ENCODE peak calls at places on chromosome 10, in six cellular contexts. One of them, this sample, is unnamed. For H3K36me3, the result is how much of the 10 kb centered on the place peaks cover.

GRCh38 chr10:86167762-86168128 is 198.8 kb downstream of the GRID1 start:
- DNase-seq in CD4-positive, CD25-positive, alpha-beta regulatory T cell: no peak
- DNase-seq in GM23338: no peak
- DNase-seq in osteoblast: no peak
- DNase-seq in neural progenitor cell: no peak
- DNase-seq in heart right ventricle: no peak
- DNase-seq in this sample: no peak

GRCh38 chr10:93198401-93199175 is 124.9 kb downstream of the CYP26A1 start:
- DNase-seq in CD4-positive, CD25-positive, alpha-beta regulatory T cell: no peak
- DNase-seq in GM23338: peak
- DNase-seq in osteoblast: no peak
- DNase-seq in neural progenitor cell: peak
- DNase-seq in heart right ventricle: no peak
- DNase-seq in this sample: no peak

GRCh38 chr10:80664071-80664680 is 126.5 kb downstream of the SH2D4B start:
- DNase-seq in CD4-positive, CD25-positive, alpha-beta regulatory T cell: peak
- DNase-seq in GM23338: peak
- DNase-seq in osteoblast: no peak
- DNase-seq in neural progenitor cell: peak
- DNase-seq in heart right ventricle: peak
- DNase-seq in this sample: peak

GRCh38 chr10:43122096-43122495 is 16.1 kb upstream of the CSGALNACT2 start:
- DNase-seq in CD4-positive, CD25-positive, alpha-beta regulatory T cell: no peak
- DNase-seq in GM23338: no peak
- DNase-seq in osteoblast: peak
- DNase-seq in neural progenitor cell: no peak
- DNase-seq in heart right ventricle: no peak
- DNase-seq in this sample: no peak

GRCh38 chr10:17430647-17431355 is 23.6 kb downstream of the ST8SIA6 start:
- DNase-seq in CD4-positive, CD25-positive, alpha-beta regulatory T cell: peak
- DNase-seq in GM23338: peak
- DNase-seq in osteoblast: peak
- DNase-seq in neural progenitor cell: peak
- DNase-seq in heart right ventricle: peak
- DNase-seq in this sample: peak

GRCh38 chr10:11167233-11167979 is 149.7 kb downstream of the CELF2 start:
- DNase-seq in CD4-positive, CD25-positive, alpha-beta regulatory T cell: no peak
- DNase-seq in GM23338: no peak
- DNase-seq in osteoblast: no peak
- DNase-seq in neural progenitor cell: no peak
- DNase-seq in heart right ventricle: no peak
- DNase-seq in this sample: no peak

GRCh38 chr10:635088-635861 is 54.2 kb downstream of the DIP2C start:
- DNase-seq in CD4-positive, CD25-positive, alpha-beta regulatory T cell: no peak
- DNase-seq in GM23338: no peak
- DNase-seq in osteoblast: peak
- DNase-seq in neural progenitor cell: no peak
- DNase-seq in heart right ventricle: no peak
- DNase-seq in this sample: peak

GRCh38 chr10:133079836-133080682 is 7.7 kb upstream of the ADGRA1 start:
- DNase-seq in CD4-positive, CD25-positive, alpha-beta regulatory T cell: no peak
- DNase-seq in GM23338: peak
- DNase-seq in osteoblast: no peak
- DNase-seq in neural progenitor cell: peak
- DNase-seq in heart right ventricle: no peak
- DNase-seq in this sample: peak

GRCh38 chr10:43226441-43226840 is 40.4 kb downstream of the RASGEF1A start:
- DNase-seq in CD4-positive, CD25-positive, alpha-beta regulatory T cell: no peak
- DNase-seq in GM23338: no peak
- DNase-seq in osteoblast: peak
- DNase-seq in neural progenitor cell: no peak
- DNase-seq in heart right ventricle: no peak
- DNase-seq in this sample: peak

GRCh38 chr10:58897708-58898107 is 278.7 kb upstream of the PHYHIPL start:
- DNase-seq in CD4-positive, CD25-positive, alpha-beta regulatory T cell: no peak
- DNase-seq in GM23338: no peak
- DNase-seq in osteoblast: no peak
- DNase-seq in neural progenitor cell: no peak
- DNase-seq in heart right ventricle: no peak
- DNase-seq in this sample: no peak

GRCh38 chr10:3852147-3852904 is 67.3 kb upstream of the KLF6 start:
- DNase-seq in CD4-positive, CD25-positive, alpha-beta regulatory T cell: peak
- DNase-seq in GM23338: peak
- DNase-seq in osteoblast: peak
- DNase-seq in neural progenitor cell: no peak
- DNase-seq in heart right ventricle: peak
- DNase-seq in this sample: no peak

GRCh38 chr10:667096-667495 is 22.4 kb downstream of the DIP2C start:
- DNase-seq in CD4-positive, CD25-positive, alpha-beta regulatory T cell: no peak
- DNase-seq in GM23338: no peak
- DNase-seq in osteoblast: no peak
- DNase-seq in neural progenitor cell: no peak
- DNase-seq in heart right ventricle: no peak
- DNase-seq in this sample: no peak

GRCh38 chr10:15603446-15604011 is 116.2 kb downstream of the ITGA8 start:
- DNase-seq in CD4-positive, CD25-positive, alpha-beta regulatory T cell: no peak
- DNase-seq in GM23338: no peak
- DNase-seq in osteoblast: no peak
- DNase-seq in neural progenitor cell: no peak
- DNase-seq in heart right ventricle: no peak
- DNase-seq in this sample: no peak

GRCh38 chr10:78862328-78862640 is 206.5 kb upstream of the ZMIZ1 start:
- DNase-seq in CD4-positive, CD25-positive, alpha-beta regulatory T cell: no peak
- DNase-seq in GM23338: no peak
- DNase-seq in osteoblast: no peak
- DNase-seq in neural progenitor cell: no peak
- DNase-seq in heart right ventricle: no peak
- DNase-seq in this sample: no peak

GRCh38 chr10:79282388-79282787 is 64.9 kb upstream of the PPIF start:
- DNase-seq in CD4-positive, CD25-positive, alpha-beta regulatory T cell: no peak
- DNase-seq in GM23338: no peak
- DNase-seq in osteoblast: peak
- DNase-seq in neural progenitor cell: no peak
- DNase-seq in heart right ventricle: no peak
- DNase-seq in this sample: no peak

GRCh38 chr10:100120550-100120949 is 38.9 kb upstream of the CPN1 start:
- DNase-seq in CD4-positive, CD25-positive, alpha-beta regulatory T cell: no peak
- DNase-seq in GM23338: no peak
- DNase-seq in osteoblast: no peak
- DNase-seq in neural progenitor cell: no peak
- DNase-seq in heart right ventricle: no peak
- DNase-seq in this sample: no peak

GRCh38 chr10:77603529-77603927 is 34.1 kb downstream of the KCNMA1 start:
- DNase-seq in CD4-positive, CD25-positive, alpha-beta regulatory T cell: no peak
- DNase-seq in GM23338: peak
- DNase-seq in osteoblast: peak
- DNase-seq in neural progenitor cell: no peak
- DNase-seq in heart right ventricle: no peak
- DNase-seq in this sample: no peak

DNA sequence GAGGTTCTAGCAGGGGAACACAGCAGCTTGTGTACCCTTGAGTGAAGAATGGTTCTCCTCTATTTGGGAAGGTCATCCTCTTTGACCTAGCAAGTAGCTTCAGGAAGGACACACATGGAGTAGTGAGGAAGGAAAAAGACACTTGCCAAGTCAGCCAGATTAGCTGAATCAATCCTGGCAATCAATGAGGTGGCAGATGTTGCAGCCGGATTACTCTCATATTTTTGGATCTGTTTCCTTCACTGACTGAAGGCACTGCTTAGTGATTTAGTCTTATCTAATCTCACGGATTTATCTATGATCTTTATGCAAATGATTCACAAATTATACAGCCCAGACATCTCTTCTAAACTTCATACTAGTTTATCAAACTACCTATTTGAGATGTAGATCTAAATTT is 218.8 kb downstream of the GPR158 start:
- DNase-seq in CD4-positive, CD25-positive, alpha-beta regulatory T cell: no peak
- DNase-seq in GM23338: no peak
- DNase-seq in osteoblast: no peak
- DNase-seq in neural progenitor cell: no peak
- DNase-seq in heart right ventricle: no peak
- DNase-seq in this sample: no peak
- H3K4me3 ChIP-seq in CD4-positive, CD25-positive, alpha-beta regulatory T cell: no peak
- H3K4me3 ChIP-seq in GM23338: no peak
- H3K4me3 ChIP-seq in osteoblast: no peak
- H3K4me3 ChIP-seq in neural progenitor cell: no peak
- H3K4me3 ChIP-seq in heart right ventricle: no peak
- H3K4me3 ChIP-seq in this sample: no peak

DNA sequence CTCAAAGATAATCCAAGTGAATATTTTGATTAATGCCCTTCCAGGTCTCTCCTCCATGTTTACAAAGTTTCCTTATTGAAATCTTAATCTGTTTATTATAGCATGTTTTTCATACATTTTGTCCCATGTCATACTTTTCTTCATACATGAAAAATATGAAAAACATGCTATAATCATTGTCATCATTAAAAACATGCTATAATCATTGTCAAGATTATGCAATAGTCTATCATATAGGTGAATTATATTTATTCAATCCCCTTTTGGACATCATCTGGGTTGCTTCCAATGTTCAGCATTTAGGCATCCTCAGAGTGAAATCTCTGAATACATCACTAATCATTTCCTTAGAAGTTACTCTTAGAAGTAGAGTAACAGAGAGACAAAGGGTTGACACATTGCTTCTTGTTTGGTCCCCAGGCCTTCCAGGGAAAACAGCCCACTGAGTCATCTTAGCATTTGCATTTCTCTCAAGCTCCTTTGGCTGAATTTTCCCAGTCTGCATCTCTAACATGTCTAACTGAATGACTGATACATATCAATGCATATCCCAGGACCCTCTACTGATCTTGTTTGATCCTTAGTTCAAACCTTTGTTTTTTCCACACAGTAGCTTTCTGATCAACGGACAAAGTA is 87.0 kb downstream of the SGMS1 start:
- DNase-seq in CD4-positive, CD25-positive, alpha-beta regulatory T cell: no peak
- DNase-seq in GM23338: no peak
- DNase-seq in osteoblast: no peak
- DNase-seq in neural progenitor cell: no peak
- DNase-seq in heart right ventricle: no peak
- DNase-seq in this sample: no peak
- H3K36me3 ChIP-seq in CD4-positive, CD25-positive, alpha-beta regulatory T cell: under half
- H3K36me3 ChIP-seq in GM23338: under half
- H3K36me3 ChIP-seq in osteoblast: under half
- H3K36me3 ChIP-seq in neural progenitor cell: under half
- H3K36me3 ChIP-seq in heart right ventricle: under half
- H3K36me3 ChIP-seq in this sample: under half

DNA sequence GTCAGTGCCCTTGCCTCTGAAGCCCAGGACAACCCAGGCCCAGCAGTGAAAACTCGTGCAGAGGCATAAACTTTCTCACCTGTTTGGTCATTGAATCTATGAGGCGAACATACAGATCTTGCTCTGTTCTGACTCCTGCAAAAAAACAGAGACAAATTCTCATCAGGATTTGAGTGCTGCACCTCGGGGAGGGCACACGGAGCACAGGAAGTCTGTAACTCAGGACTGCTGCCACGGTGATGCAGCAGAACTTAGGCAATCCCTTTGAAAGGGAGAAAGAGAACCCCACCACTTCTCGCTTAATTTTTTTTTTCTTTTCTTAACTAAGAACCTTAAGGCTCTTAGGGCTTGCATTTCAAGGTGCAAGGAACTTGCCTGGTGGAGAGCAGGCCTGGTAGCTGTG is 2.0 kb downstream of the EBF3 start:
- DNase-seq in CD4-positive, CD25-positive, alpha-beta regulatory T cell: no peak
- DNase-seq in GM23338: no peak
- DNase-seq in osteoblast: peak
- DNase-seq in neural progenitor cell: peak
- DNase-seq in heart right ventricle: no peak
- DNase-seq in this sample: peak
- H3K4me3 ChIP-seq in CD4-positive, CD25-positive, alpha-beta regulatory T cell: peak
- H3K4me3 ChIP-seq in GM23338: peak
- H3K4me3 ChIP-seq in osteoblast: peak
- H3K4me3 ChIP-seq in neural progenitor cell: no peak
- H3K4me3 ChIP-seq in heart right ventricle: peak
- H3K4me3 ChIP-seq in this sample: no peak

GRCh38 chr10:8013619-8014018 is 40.9 kb upstream of the GATA3 start:
- DNase-seq in CD4-positive, CD25-positive, alpha-beta regulatory T cell: no peak
- DNase-seq in GM23338: no peak
- DNase-seq in osteoblast: peak
- DNase-seq in neural progenitor cell: no peak
- DNase-seq in heart right ventricle: no peak
- DNase-seq in this sample: no peak
- H3K36me3 ChIP-seq in CD4-positive, CD25-positive, alpha-beta regulatory T cell: half or more
- H3K36me3 ChIP-seq in GM23338: under half
- H3K36me3 ChIP-seq in osteoblast: under half
- H3K36me3 ChIP-seq in neural progenitor cell: under half
- H3K36me3 ChIP-seq in heart right ventricle: under half
- H3K36me3 ChIP-seq in this sample: under half

GRCh38 chr10:6145979-6146432 is 56.7 kb upstream of the PFKFB3 start:
- DNase-seq in CD4-positive, CD25-positive, alpha-beta regulatory T cell: no peak
- DNase-seq in GM23338: no peak
- DNase-seq in osteoblast: no peak
- DNase-seq in neural progenitor cell: no peak
- DNase-seq in heart right ventricle: no peak
- DNase-seq in this sample: no peak
- H3K4me3 ChIP-seq in CD4-positive, CD25-positive, alpha-beta regulatory T cell: peak
- H3K4me3 ChIP-seq in GM23338: peak
- H3K4me3 ChIP-seq in osteoblast: peak
- H3K4me3 ChIP-seq in neural progenitor cell: peak
- H3K4me3 ChIP-seq in heart right ventricle: peak
- H3K4me3 ChIP-seq in this sample: peak

GRCh38 chr10:7795605-7796004 is 7.6 kb downstream of the ATP5F1C start:
- DNase-seq in CD4-positive, CD25-positive, alpha-beta regulatory T cell: no peak
- DNase-seq in GM23338: no peak
- DNase-seq in osteoblast: no peak
- DNase-seq in neural progenitor cell: no peak
- DNase-seq in heart right ventricle: peak
- DNase-seq in this sample: no peak
- H3K36me3 ChIP-seq in CD4-positive, CD25-positive, alpha-beta regulatory T cell: under half
- H3K36me3 ChIP-seq in GM23338: under half
- H3K36me3 ChIP-seq in osteoblast: under half
- H3K36me3 ChIP-seq in neural progenitor cell: under half
- H3K36me3 ChIP-seq in heart right ventricle: under half
- H3K36me3 ChIP-seq in this sample: under half

GRCh38 chr10:110354322-110354766 is 49.6 kb upstream of the SMNDC1 start:
- DNase-seq in CD4-positive, CD25-positive, alpha-beta regulatory T cell: peak
- DNase-seq in GM23338: peak
- DNase-seq in osteoblast: peak
- DNase-seq in neural progenitor cell: peak
- DNase-seq in heart right ventricle: peak
- DNase-seq in this sample: peak
- H3K4me3 ChIP-seq in CD4-positive, CD25-positive, alpha-beta regulatory T cell: peak
- H3K4me3 ChIP-seq in GM23338: peak
- H3K4me3 ChIP-seq in osteoblast: peak
- H3K4me3 ChIP-seq in neural progenitor cell: no peak
- H3K4me3 ChIP-seq in heart right ventricle: no peak
- H3K4me3 ChIP-seq in this sample: no peak

DNA sequence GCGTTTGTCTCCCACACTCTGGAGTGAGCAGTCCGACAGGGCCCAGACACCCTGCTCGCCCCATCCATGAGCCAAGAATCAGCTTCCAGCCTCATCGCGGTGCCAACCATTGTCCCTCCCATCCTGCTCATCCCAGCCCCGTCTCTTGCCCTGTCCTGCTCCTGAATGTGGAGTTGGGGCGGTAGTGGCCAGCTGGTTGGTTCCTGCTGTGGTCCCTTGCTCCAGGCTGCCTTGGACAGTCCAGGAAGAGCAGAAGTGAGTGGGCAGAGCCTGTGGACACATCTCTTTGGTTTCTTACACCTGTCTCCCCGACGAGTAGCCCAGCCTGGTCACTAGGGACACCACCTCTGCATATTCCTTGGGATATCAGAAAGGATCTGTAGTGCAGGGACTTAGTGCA is 63.9 kb downstream of the CDH23 start:
- DNase-seq in CD4-positive, CD25-positive, alpha-beta regulatory T cell: no peak
- DNase-seq in GM23338: no peak
- DNase-seq in osteoblast: peak
- DNase-seq in neural progenitor cell: no peak
- DNase-seq in heart right ventricle: no peak
- DNase-seq in this sample: no peak
- H3K36me3 ChIP-seq in CD4-positive, CD25-positive, alpha-beta regulatory T cell: under half
- H3K36me3 ChIP-seq in GM23338: under half
- H3K36me3 ChIP-seq in osteoblast: under half
- H3K36me3 ChIP-seq in neural progenitor cell: under half
- H3K36me3 ChIP-seq in heart right ventricle: under half
- H3K36me3 ChIP-seq in this sample: under half